ENCODE peak calls at places on chromosomes 7 and 10, in ten cellular contexts. M is right atrium auricular region, J is fibroblast of pulmonary artery, E is nephron progenitor cell, C is fibroblast of lung, Q is HCT116, U is AG04450, X is foreskin fibroblast, P is hepatocyte, W is dorsolateral prefrontal cortex. Y is an unnamed sample.

GRCh38 chr10:71952745-71953144 is 11.4 kb upstream of the CHST3 start:
- DNase-seq in M (no peak), J (no peak), E (no peak), C (no peak), Q (no peak), U (no peak), X (no peak), P (no peak), W (no peak), Y (no peak)

GRCh38 chr7:37920619-37921339 is at the start of gene EPDR1:
- DNase-seq in M (no peak), J (no peak), E (peak; percentile 61), C (no peak), Q (peak; percentile 37), U (no peak), X (no peak), P (peak; percentile 63), W (peak; percentile 76), Y (no peak)

GRCh38 chr10:68107651-68108449 is 1.4 kb upstream of the MYPN start:
- DNase-seq in M (no peak), J (no peak), E (no peak), C (no peak), Q (no peak), U (no peak), X (no peak), P (no peak), W (no peak), Y (no peak)

GRCh38 chr10:70785190-70785589 is at the start of gene TBATA:
- DNase-seq in M (no peak), J (no peak), E (no peak), C (no peak), Q (no peak), U (no peak), X (no peak), P (no peak), W (no peak), Y (no peak)

GRCh38 chr7:77348371-77348813 is 67.8 kb downstream of the GSAP start:
- DNase-seq in M (no peak), J (peak; percentile 95), E (no peak), C (peak; percentile 72), Q (no peak), U (peak; percentile 29), X (peak; percentile 36), P (no peak), W (no peak), Y (no peak)

GRCh38 chr7:63925626-63926460 is 72.8 kb upstream of the ZNF722 start:
- DNase-seq in M (no peak), J (peak; percentile 16), E (no peak), C (peak; percentile 2), Q (no peak), U (no peak), X (no peak), P (no peak), W (peak; percentile 90), Y (no peak)

GRCh38 chr10:92757066-92757716 is 67.4 kb downstream of the HHEX start:
- DNase-seq in M (peak; percentile 90), J (peak; percentile 95), E (peak; percentile 22), C (peak; percentile 95), Q (peak; percentile 29), U (peak; percentile 63), X (peak; percentile 39), P (peak; percentile 42), W (peak; percentile 46), Y (peak; percentile 75)

GRCh38 chr7:8436965-8437364 is 3.6 kb downstream of the NXPH1 start:
- DNase-seq in M (no peak), J (peak; percentile 4), E (peak; percentile 78), C (peak; percentile 2), Q (peak; percentile 50), U (no peak), X (no peak), P (peak; percentile 72), W (no peak), Y (no peak)

GRCh38 chr10:22837771-22838170 is 90.1 kb upstream of the ARMC3 start:
- DNase-seq in M (no peak), J (no peak), E (no peak), C (no peak), Q (no peak), U (no peak), X (no peak), P (no peak), W (no peak), Y (no peak)

GRCh38 chr10:102776779-102777417 is 33.1 kb downstream of the WBP1L start:
- DNase-seq in M (peak; percentile 96), J (peak; percentile 99), E (peak; percentile 57), C (peak; percentile 96), Q (no peak), U (peak; percentile 91), X (peak; percentile 94), P (peak; percentile 90), W (peak; percentile 59), Y (peak; percentile 88)

GRCh38 chr10:114357591-114357990 is 46.7 kb downstream of the AFAP1L2 start:
- DNase-seq in M (no peak), J (no peak), E (no peak), C (no peak), Q (no peak), U (no peak), X (no peak), P (no peak), W (no peak), Y (no peak)

GRCh38 chr7:117675519-117676137 is 195.8 kb downstream of the CFTR start:
- DNase-seq in M (no peak), J (no peak), E (no peak), C (peak; percentile 22), Q (no peak), U (no peak), X (no peak), P (no peak), W (no peak), Y (no peak)

GRCh38 chr10:19683965-19684364 is 132.3 kb upstream of the PLXDC2 start:
- DNase-seq in M (no peak), J (peak; percentile 11), E (no peak), C (peak; percentile 47), Q (no peak), U (no peak), X (no peak), P (no peak), W (no peak), Y (peak; percentile 3)
- TF ChIP-seq CTCF in M (no peak), J (peak; percentile 12), E (no peak), C (peak; percentile 19), Q (no peak), U (peak; percentile 50), X (no peak), P (peak; percentile 27), W (no peak), Y (peak; percentile 36)

DNA sequence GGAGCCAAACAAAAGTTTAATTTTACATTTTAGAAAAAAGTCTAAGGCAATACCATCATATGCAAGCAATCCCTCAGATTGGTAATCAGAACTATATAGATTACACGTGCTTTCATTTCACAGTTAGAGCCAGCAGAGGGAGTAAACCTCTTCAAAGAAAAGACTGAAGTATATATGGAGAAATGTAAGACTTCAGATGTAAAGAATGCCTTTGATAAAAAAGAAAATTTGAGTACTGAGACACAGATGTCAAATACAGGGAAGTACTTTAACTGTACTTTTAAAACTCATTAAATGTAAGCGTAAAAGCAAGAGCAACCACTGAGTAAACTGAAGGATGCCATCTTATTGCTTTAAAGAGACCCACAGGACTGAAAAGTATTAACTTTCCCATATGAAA is 101.4 kb upstream of the FAM133B start:
- DNase-seq in M (no peak), J (peak; percentile 81), E (no peak), C (peak; percentile 87), Q (peak; percentile 52), U (peak; percentile 29), X (peak; percentile 41), P (peak; percentile 68), W (no peak), Y (peak; percentile 28)
- TF ChIP-seq CTCF in M (peak; percentile 26), J (peak; percentile 64), E (peak; percentile 46), C (peak; percentile 19), Q (peak; percentile 58), U (peak; percentile 60), X (peak; percentile 51), P (peak; percentile 74), W (peak; percentile 58), Y (peak; percentile 58)

GRCh38 chr10:45308707-45309106 is 6.7 kb downstream of the OR13A1 start:
- DNase-seq in M (no peak), J (no peak), E (no peak), C (no peak), Q (peak; percentile 2), U (no peak), X (no peak), P (peak; percentile 8), W (no peak), Y (no peak)
- TF ChIP-seq CTCF in M (no peak), J (no peak), E (peak; percentile 9), C (no peak), Q (peak; percentile 23), U (no peak), X (no peak), P (no peak), W (no peak), Y (no peak)

DNA sequence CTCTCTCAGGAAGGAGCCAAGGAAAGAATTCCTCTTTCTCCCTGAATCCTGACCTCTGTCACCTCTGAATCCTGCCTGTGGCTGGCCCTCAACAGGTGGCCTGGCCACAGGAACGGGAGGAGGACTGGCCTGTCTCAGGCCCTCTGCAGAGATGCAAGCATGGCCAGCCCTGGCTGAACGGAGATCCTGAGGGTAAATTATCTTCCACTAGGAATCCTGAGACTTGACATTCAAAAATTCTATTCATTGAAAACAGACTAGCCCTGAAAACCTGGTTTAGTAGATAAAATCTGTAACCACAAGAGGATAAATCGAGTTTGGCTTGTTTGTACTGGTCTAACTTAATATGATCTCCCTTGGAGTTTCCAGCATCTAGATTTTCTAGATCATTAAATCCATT is 579.3 kb downstream of the LRMDA start:
- DNase-seq in M (no peak), J (no peak), E (no peak), C (no peak), Q (no peak), U (no peak), X (no peak), P (no peak), W (no peak), Y (no peak)
- TF ChIP-seq CTCF in M (no peak), J (no peak), E (no peak), C (no peak), Q (no peak), U (no peak), X (no peak), P (no peak), W (no peak), Y (no peak)

GRCh38 chr10:74097776-74098175 is 52.9 kb downstream of the AP3M1 start:
- DNase-seq in M (no peak), J (no peak), E (no peak), C (no peak), Q (no peak), U (no peak), X (no peak), P (no peak), W (no peak), Y (no peak)
- TF ChIP-seq CTCF in M (no peak), J (no peak), E (no peak), C (no peak), Q (no peak), U (no peak), X (no peak), P (no peak), W (no peak), Y (no peak)

GRCh38 chr7:102220229-102220850 is 66.3 kb upstream of the SH2B2 start:
- DNase-seq in M (no peak), J (no peak), E (no peak), C (no peak), Q (no peak), U (no peak), X (no peak), P (no peak), W (no peak), Y (no peak)
- TF ChIP-seq CTCF in M (no peak), J (no peak), E (no peak), C (no peak), Q (peak; percentile 17), U (no peak), X (no peak), P (no peak), W (no peak), Y (no peak)

GRCh38 chr10:25455980-25456567 is 281.3 kb downstream of the GPR158 start:
- DNase-seq in M (no peak), J (peak; percentile 94), E (no peak), C (no peak), Q (no peak), U (no peak), X (no peak), P (no peak), W (no peak), Y (no peak)
- TF ChIP-seq CTCF in M (no peak), J (peak; percentile 40), E (no peak), C (no peak), Q (no peak), U (no peak), X (no peak), P (peak; percentile 10), W (no peak), Y (no peak)

Y was measured in AG09319.